ENCODE peak calls at places on chromosomes 5 and 9, in six cellular contexts. N is astrocyte; Y is gastrocnemius medialis; F is lung; Z is CD8-positive, alpha-beta T cell; B is tibial artery. A is an unnamed sample.

GRCh38 chr5:124935060-124935459 is 188.6 kb upstream of the ZNF608 start:
- DNase-seq in N (no peak), Y (no peak), F (no peak), Z (no peak), B (no peak), A (no peak)

GRCh38 chr5:1298067-1298551 is 3.2 kb upstream of the TERT start:
- DNase-seq in N (no peak), Y (no peak), F (no peak), Z (no peak), B (no peak), A (no peak)

GRCh38 chr9:89527084-89527483 is 29.2 kb upstream of the SEMA4D start:
- DNase-seq in N (no peak), Y (no peak), F (peak; percentile 51), Z (no peak), B (peak; percentile 75), A (peak; percentile 43)

GRCh38 chr9:85586684-85587083 is 155.1 kb downstream of the AGTPBP1 start:
- DNase-seq in N (no peak), Y (no peak), F (no peak), Z (no peak), B (no peak), A (no peak)

GRCh38 chr5:62305358-62305714 is 670 bp upstream of the KIF2A start:
- DNase-seq in N (no peak), Y (no peak), F (no peak), Z (no peak), B (no peak), A (no peak)

GRCh38 chr9:95316274-95316673 is 1.2 kb downstream of the FANCC start:
- DNase-seq in N (no peak), Y (no peak), F (no peak), Z (no peak), B (no peak), A (no peak)

GRCh38 chr5:122311888-122312669 is at the start of gene SNCAIP:
- DNase-seq in N (peak; percentile 43), Y (no peak), F (peak; percentile 32), Z (no peak), B (peak; percentile 77), A (no peak)

GRCh38 chr5:171432581-171433351 is 13.3 kb downstream of the FGF18 start:
- DNase-seq in N (no peak), Y (no peak), F (no peak), Z (no peak), B (peak; percentile 55), A (no peak)

GRCh38 chr5:168334161-168335094 is 43.0 kb downstream of the WWC1 start:
- DNase-seq in N (peak; percentile 80), Y (no peak), F (no peak), Z (no peak), B (peak; percentile 43), A (no peak)

GRCh38 chr9:70617033-70617432 is 202.6 kb upstream of the KLF9 start:
- DNase-seq in N (no peak), Y (peak; percentile 61), F (no peak), Z (no peak), B (no peak), A (no peak)
- H3K27ac ChIP-seq in N (no peak overlapping the region), Y (peak overlapping the region; percentile 74), F (no peak overlapping the region), Z (no peak overlapping the region), B (no peak overlapping the region), A (no peak overlapping the region)

DNA sequence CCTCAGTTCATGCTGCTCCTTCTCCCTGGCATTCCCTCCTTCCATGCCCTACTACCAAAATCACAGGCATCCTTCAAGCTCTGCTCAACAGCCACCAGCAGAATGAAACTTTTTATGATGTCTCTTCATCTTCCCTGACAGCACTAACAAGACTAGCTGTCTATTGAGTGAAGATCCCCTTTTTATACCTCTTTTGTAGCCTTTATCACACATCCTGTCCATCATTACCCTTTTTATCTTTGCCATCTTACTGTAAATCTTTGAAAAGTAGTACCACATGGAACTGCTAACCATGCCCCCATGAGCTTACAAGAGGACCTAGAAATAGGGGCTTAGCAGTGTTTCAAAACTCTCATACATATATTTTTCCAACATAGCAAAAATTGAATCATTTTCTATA is 10.8 kb upstream of the ADRB2 start:
- DNase-seq in N (no peak), Y (no peak), F (no peak), Z (no peak), B (no peak), A (no peak)
- H3K27ac ChIP-seq in N (no peak overlapping the region), Y (no peak overlapping the region), F (no peak overlapping the region), Z (no peak overlapping the region), B (no peak overlapping the region), A (no peak overlapping the region)

DNA sequence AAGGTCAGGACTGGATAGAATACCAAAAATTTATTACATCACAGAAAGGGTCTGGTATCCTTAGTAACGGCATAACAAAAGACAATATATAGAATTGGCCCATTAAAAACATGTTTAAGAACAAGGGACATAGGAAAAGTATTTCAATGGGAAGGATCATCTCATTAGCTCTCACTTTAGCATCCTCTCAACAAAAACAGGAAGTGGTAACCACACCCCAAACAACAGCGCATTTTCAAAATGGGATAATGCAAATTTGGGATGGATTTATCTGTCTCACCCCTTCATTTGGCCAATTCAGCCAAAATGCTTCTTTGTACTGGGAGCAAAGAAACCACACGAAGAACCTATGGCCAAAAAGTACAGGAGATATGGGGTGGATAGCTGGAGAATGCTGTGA is 9.8 kb upstream of the UGT3A1 start:
- DNase-seq in N (no peak), Y (no peak), F (no peak), Z (no peak), B (no peak), A (no peak)
- H3K27ac ChIP-seq in N (no peak overlapping the region), Y (no peak overlapping the region), F (no peak overlapping the region), Z (no peak overlapping the region), B (no peak overlapping the region), A (no peak overlapping the region)

GRCh38 chr9:114910541-114910940 is 19.9 kb downstream of the TNFSF8 start:
- DNase-seq in N (no peak), Y (no peak), F (no peak), Z (no peak), B (no peak), A (no peak)

GRCh38 chr9:114909657-114910056 is 20.7 kb downstream of the TNFSF8 start:
- DNase-seq in N (no peak), Y (no peak), F (no peak), Z (no peak), B (no peak), A (no peak)

GRCh38 chr9:114906922-114907571 is 23.3 kb downstream of the TNFSF8 start:
- DNase-seq in N (peak; percentile 19), Y (no peak), F (no peak), Z (peak; percentile 26), B (no peak), A (no peak)

GRCh38 chr9:114908796-114909448 is 21.5 kb downstream of the TNFSF8 start:
- DNase-seq in N (peak; percentile 59), Y (no peak), F (no peak), Z (no peak), B (no peak), A (no peak)

DNA sequence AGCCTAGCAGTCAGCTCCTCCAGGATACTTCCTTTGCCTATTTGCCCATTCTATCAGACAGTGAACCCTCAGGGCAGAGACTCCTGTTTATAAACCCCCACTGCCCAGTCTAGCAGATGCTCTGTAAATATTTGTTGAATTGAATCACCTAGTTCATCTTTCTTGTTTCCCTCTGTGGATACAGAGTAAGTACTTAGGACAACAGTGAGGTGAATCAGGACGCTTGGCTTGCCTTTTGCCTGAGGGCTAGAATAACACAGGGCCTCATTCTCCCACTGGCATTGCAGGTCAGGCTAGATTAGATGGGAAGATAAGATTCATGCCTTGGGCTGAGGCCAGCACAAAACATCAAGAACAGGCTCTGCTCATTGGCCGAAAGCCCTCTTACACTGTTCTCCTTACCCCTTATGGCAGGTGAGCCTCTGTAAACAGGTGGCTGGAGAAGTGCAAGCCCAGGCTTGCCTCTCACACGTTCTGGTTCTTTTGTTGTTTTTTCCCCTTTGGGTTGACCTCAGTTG is 22.2 kb downstream of the TNFSF8 start:
- DNase-seq in N (peak; percentile 47), Y (no peak), F (no peak), Z (no peak), B (no peak), A (no peak)
- H3K27ac ChIP-seq in N (no peak overlapping the region), Y (no peak overlapping the region), F (no peak overlapping the region), Z (peak overlapping the region; percentile 7), B (no peak overlapping the region), A (no peak overlapping the region)

GRCh38 chr9:8715792-8716191 is 916.2 kb upstream of the DMAC1 start:
- DNase-seq in N (no peak), Y (no peak), F (no peak), Z (no peak), B (no peak), A (no peak)

GRCh38 chr9:8718121-8718725 is 918.6 kb upstream of the DMAC1 start:
- DNase-seq in N (peak; percentile 86), Y (no peak), F (no peak), Z (no peak), B (no peak), A (no peak)

GRCh38 chr9:8723195-8723594 is 923.6 kb upstream of the DMAC1 start:
- DNase-seq in N (no peak), Y (no peak), F (no peak), Z (no peak), B (no peak), A (no peak)

GRCh38 chr9:8717146-8717545 is 917.6 kb upstream of the DMAC1 start:
- DNase-seq in N (peak; percentile 7), Y (no peak), F (no peak), Z (no peak), B (no peak), A (no peak)

GRCh38 chr9:8719833-8720486 is 920.4 kb upstream of the DMAC1 start:
- DNase-seq in N (no peak), Y (no peak), F (no peak), Z (no peak), B (no peak), A (no peak)
- H3K27ac ChIP-seq in N (no peak overlapping the region), Y (no peak overlapping the region), F (no peak overlapping the region), Z (no peak overlapping the region), B (no peak overlapping the region), A (no peak overlapping the region)

GRCh38 chr9:70954126-70954525 is 167.3 kb downstream of the TRPM3 start:
- DNase-seq in N (peak; percentile 96), Y (no peak), F (no peak), Z (no peak), B (no peak), A (no peak)
- H3K27ac ChIP-seq in N (peak overlapping the region; percentile 71), Y (no peak overlapping the region), F (no peak overlapping the region), Z (no peak overlapping the region), B (no peak overlapping the region), A (no peak overlapping the region)

DNA sequence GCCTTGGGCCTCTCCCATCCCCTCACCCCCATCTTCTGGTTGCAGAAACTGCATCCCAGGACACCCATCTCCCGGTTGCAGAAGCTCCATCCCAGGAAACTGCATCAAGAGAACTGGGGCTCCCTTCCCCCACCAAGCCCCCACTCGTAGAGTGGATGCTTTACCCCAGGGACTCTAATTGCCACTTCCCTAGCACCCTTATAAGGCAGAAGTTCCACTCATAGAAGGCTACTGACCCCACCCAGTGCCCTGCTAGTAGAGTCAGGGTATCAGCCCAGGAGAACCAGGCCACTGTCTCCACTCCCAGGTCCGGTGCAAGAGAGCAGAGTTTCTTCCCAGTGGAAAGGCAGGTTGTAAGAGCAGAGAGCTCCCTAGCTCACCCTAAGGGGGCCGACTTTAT is 12.2 kb upstream of the SYK start:
- DNase-seq in N (no peak), Y (no peak), F (no peak), Z (no peak), B (no peak), A (no peak)
- H3K27ac ChIP-seq in N (no peak overlapping the region), Y (no peak overlapping the region), F (no peak overlapping the region), Z (no peak overlapping the region), B (no peak overlapping the region), A (no peak overlapping the region)